ENCODE peak calls at places on chromosomes 11 and 22, in six cellular contexts. One of them, this sample, is unnamed.

GRCh38 chr22:48800036-48800885 is 1027.4 kb downstream of the BRD1 start:
- DNase-seq in body of pancreas: no peak
- DNase-seq in D721Med: no peak
- DNase-seq in CD8-positive, alpha-beta T cell: no peak
- DNase-seq in AG10803: no peak
- DNase-seq in endothelial cell: no peak
- DNase-seq in this sample: no peak

GRCh38 chr11:72075109-72075508 is 5.2 kb downstream of the NUMA1 start:
- DNase-seq in body of pancreas: peak
- DNase-seq in D721Med: no peak
- DNase-seq in CD8-positive, alpha-beta T cell: no peak
- DNase-seq in AG10803: no peak
- DNase-seq in endothelial cell: no peak
- DNase-seq in this sample: no peak

GRCh38 chr22:42651134-42651533 is 1.9 kb upstream of the CYB5R3 start:
- DNase-seq in body of pancreas: no peak
- DNase-seq in D721Med: no peak
- DNase-seq in CD8-positive, alpha-beta T cell: no peak
- DNase-seq in AG10803: no peak
- DNase-seq in endothelial cell: no peak
- DNase-seq in this sample: no peak

GRCh38 chr11:70233511-70233919 is 30.4 kb downstream of the FADD start:
- DNase-seq in body of pancreas: no peak
- DNase-seq in D721Med: no peak
- DNase-seq in CD8-positive, alpha-beta T cell: no peak
- DNase-seq in AG10803: peak
- DNase-seq in endothelial cell: no peak
- DNase-seq in this sample: no peak

GRCh38 chr11:78138694-78139421 is 568 bp downstream of the ALG8 start:
- DNase-seq in body of pancreas: no peak
- DNase-seq in D721Med: no peak
- DNase-seq in CD8-positive, alpha-beta T cell: peak
- DNase-seq in AG10803: no peak
- DNase-seq in endothelial cell: peak
- DNase-seq in this sample: no peak

GRCh38 chr11:70727899-70728620 is 329.7 kb downstream of the CTTN start:
- DNase-seq in body of pancreas: no peak
- DNase-seq in D721Med: no peak
- DNase-seq in CD8-positive, alpha-beta T cell: no peak
- DNase-seq in AG10803: no peak
- DNase-seq in endothelial cell: no peak
- DNase-seq in this sample: peak

GRCh38 chr11:46361283-46362145 is 14.3 kb downstream of the DGKZ start:
- DNase-seq in body of pancreas: peak
- DNase-seq in D721Med: no peak
- DNase-seq in CD8-positive, alpha-beta T cell: peak
- DNase-seq in AG10803: peak
- DNase-seq in endothelial cell: no peak
- DNase-seq in this sample: peak

GRCh38 chr22:35205141-35205775 is 52.0 kb upstream of the HMGXB4 start:
- DNase-seq in body of pancreas: no peak
- DNase-seq in D721Med: no peak
- DNase-seq in CD8-positive, alpha-beta T cell: no peak
- DNase-seq in AG10803: no peak
- DNase-seq in endothelial cell: no peak
- DNase-seq in this sample: no peak

GRCh38 chr11:2550606-2550970 is 105.8 kb downstream of the KCNQ1 start:
- DNase-seq in body of pancreas: no peak
- DNase-seq in D721Med: no peak
- DNase-seq in CD8-positive, alpha-beta T cell: no peak
- DNase-seq in AG10803: no peak
- DNase-seq in endothelial cell: no peak
- DNase-seq in this sample: peak

GRCh38 chr22:20401376-20402020 is 7.5 kb downstream of the ZNF74 start:
- DNase-seq in body of pancreas: no peak
- DNase-seq in D721Med: no peak
- DNase-seq in CD8-positive, alpha-beta T cell: no peak
- DNase-seq in AG10803: no peak
- DNase-seq in endothelial cell: no peak
- DNase-seq in this sample: no peak

GRCh38 chr22:50656122-50657070 is 16.2 kb upstream of the SHANK3 start:
- DNase-seq in body of pancreas: peak
- DNase-seq in D721Med: no peak
- DNase-seq in CD8-positive, alpha-beta T cell: no peak
- DNase-seq in AG10803: peak
- DNase-seq in endothelial cell: no peak
- DNase-seq in this sample: peak

GRCh38 chr22:46201059-46201757 is 48.9 kb downstream of the CDPF1 start:
- DNase-seq in body of pancreas: peak
- DNase-seq in D721Med: no peak
- DNase-seq in CD8-positive, alpha-beta T cell: no peak
- DNase-seq in AG10803: no peak
- DNase-seq in endothelial cell: peak
- DNase-seq in this sample: no peak

GRCh38 chr22:35894464-35894878 is 134.2 kb downstream of the RBFOX2 start:
- DNase-seq in body of pancreas: no peak
- DNase-seq in D721Med: no peak
- DNase-seq in CD8-positive, alpha-beta T cell: no peak
- DNase-seq in AG10803: no peak
- DNase-seq in endothelial cell: no peak
- DNase-seq in this sample: no peak

GRCh38 chr22:29740216-29740615 is 20.4 kb downstream of the CABP7 start:
- DNase-seq in body of pancreas: no peak
- DNase-seq in D721Med: no peak
- DNase-seq in CD8-positive, alpha-beta T cell: no peak
- DNase-seq in AG10803: no peak
- DNase-seq in endothelial cell: no peak
- DNase-seq in this sample: no peak

GRCh38 chr22:26234267-26234666 is 65.0 kb downstream of the SEZ6L start:
- DNase-seq in body of pancreas: no peak
- DNase-seq in D721Med: no peak
- DNase-seq in CD8-positive, alpha-beta T cell: no peak
- DNase-seq in AG10803: no peak
- DNase-seq in endothelial cell: no peak
- DNase-seq in this sample: no peak

GRCh38 chr22:38572065-38572464 is 2.1 kb upstream of the DMC1 start:
- DNase-seq in body of pancreas: peak
- DNase-seq in D721Med: no peak
- DNase-seq in CD8-positive, alpha-beta T cell: peak
- DNase-seq in AG10803: peak
- DNase-seq in endothelial cell: peak
- DNase-seq in this sample: no peak

GRCh38 chr11:19290356-19290755 is 49.6 kb upstream of the E2F8 start:
- DNase-seq in body of pancreas: no peak
- DNase-seq in D721Med: no peak
- DNase-seq in CD8-positive, alpha-beta T cell: no peak
- DNase-seq in AG10803: no peak
- DNase-seq in endothelial cell: no peak
- DNase-seq in this sample: no peak

GRCh38 chr11:71451596-71452353 is 1.2 kb upstream of the NADSYN1 start:
- DNase-seq in body of pancreas: peak
- DNase-seq in D721Med: no peak
- DNase-seq in CD8-positive, alpha-beta T cell: no peak
- DNase-seq in AG10803: no peak
- DNase-seq in endothelial cell: peak
- DNase-seq in this sample: no peak

DNA sequence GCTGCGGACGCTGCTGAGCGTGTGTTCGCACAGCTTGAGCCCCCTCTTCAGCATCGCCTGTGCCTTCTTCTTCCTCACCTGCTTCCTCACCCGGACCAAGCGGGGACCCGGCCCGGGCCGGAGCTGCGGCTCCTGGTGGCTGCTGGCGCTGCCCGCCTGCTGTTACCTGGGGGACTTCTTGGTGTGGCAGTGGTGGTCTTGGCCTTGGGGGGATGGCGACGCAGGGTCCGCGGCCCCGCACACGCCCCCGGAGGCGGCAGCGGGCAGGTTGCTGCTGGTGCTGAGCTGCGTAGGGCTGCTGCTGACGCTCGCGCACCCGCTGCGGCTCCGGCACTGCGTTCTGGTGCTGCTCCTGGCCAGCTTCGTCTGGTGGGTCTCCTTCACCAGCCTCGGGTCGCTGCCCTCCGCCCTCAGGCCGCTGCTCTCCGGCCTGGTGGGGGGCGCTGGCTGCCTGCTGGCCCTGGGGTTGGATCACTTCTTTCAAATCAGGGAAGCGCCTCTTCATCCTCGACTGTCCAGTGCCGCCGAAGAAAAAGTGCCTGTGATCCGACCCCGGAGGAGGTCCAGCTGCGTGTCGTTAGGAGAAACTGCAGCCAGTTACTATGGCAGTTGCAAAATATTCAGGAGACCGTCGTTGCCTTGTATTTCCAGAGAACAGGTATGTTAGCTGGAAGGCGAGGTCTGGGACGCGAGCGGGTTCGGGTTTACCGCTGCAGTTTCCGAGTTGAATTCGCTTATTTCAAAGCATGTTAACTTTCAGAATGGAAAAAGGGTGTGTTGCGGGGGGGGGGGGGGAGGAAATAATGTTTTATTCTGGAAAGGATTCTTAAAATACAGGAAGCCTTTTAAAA is 1.0 kb downstream of the PDE3B start:
- DNase-seq in body of pancreas: peak
- DNase-seq in D721Med: no peak
- DNase-seq in CD8-positive, alpha-beta T cell: peak
- DNase-seq in AG10803: no peak
- DNase-seq in endothelial cell: peak
- DNase-seq in this sample: peak
- TF ChIP-seq CTCF in body of pancreas: peak
- TF ChIP-seq CTCF in D721Med: no peak
- TF ChIP-seq CTCF in CD8-positive, alpha-beta T cell: no peak
- TF ChIP-seq CTCF in AG10803: no peak
- TF ChIP-seq CTCF in endothelial cell: no peak
- TF ChIP-seq CTCF in this sample: peak

GRCh38 chr11:73989156-73989555 is 6.5 kb upstream of the UCP2 start:
- DNase-seq in body of pancreas: no peak
- DNase-seq in D721Med: no peak
- DNase-seq in CD8-positive, alpha-beta T cell: no peak
- DNase-seq in AG10803: no peak
- DNase-seq in endothelial cell: no peak
- DNase-seq in this sample: no peak
- TF ChIP-seq CTCF in body of pancreas: no peak
- TF ChIP-seq CTCF in D721Med: no peak
- TF ChIP-seq CTCF in CD8-positive, alpha-beta T cell: no peak
- TF ChIP-seq CTCF in AG10803: no peak
- TF ChIP-seq CTCF in endothelial cell: no peak
- TF ChIP-seq CTCF in this sample: no peak

GRCh38 chr11:86632499-86633269 is 39.7 kb downstream of the ME3 start:
- DNase-seq in body of pancreas: peak
- DNase-seq in D721Med: no peak
- DNase-seq in CD8-positive, alpha-beta T cell: no peak
- DNase-seq in AG10803: peak
- DNase-seq in endothelial cell: peak
- DNase-seq in this sample: no peak
- TF ChIP-seq CTCF in body of pancreas: no peak
- TF ChIP-seq CTCF in D721Med: no peak
- TF ChIP-seq CTCF in CD8-positive, alpha-beta T cell: no peak
- TF ChIP-seq CTCF in AG10803: peak
- TF ChIP-seq CTCF in endothelial cell: no peak
- TF ChIP-seq CTCF in this sample: peak

GRCh38 chr11:103987631-103988594 is 48.5 kb upstream of the DDI1 start:
- DNase-seq in body of pancreas: no peak
- DNase-seq in D721Med: no peak
- DNase-seq in CD8-positive, alpha-beta T cell: no peak
- DNase-seq in AG10803: no peak
- DNase-seq in endothelial cell: no peak
- DNase-seq in this sample: no peak
- TF ChIP-seq CTCF in body of pancreas: no peak
- TF ChIP-seq CTCF in D721Med: no peak
- TF ChIP-seq CTCF in CD8-positive, alpha-beta T cell: no peak
- TF ChIP-seq CTCF in AG10803: no peak
- TF ChIP-seq CTCF in endothelial cell: no peak
- TF ChIP-seq CTCF in this sample: no peak